ENCODE peak calls at places on chromosomes 13 and 19, in eight cellular contexts. Y is heart right ventricle, N is kidney epithelial cell, P is Calu3, A is coronary artery, I is AG10803, G is right lobe of liver, M is progenitor cell of endocrine pancreas. B is an unnamed sample.

GRCh38 chr19:49591731-49592485 is 926 bp downstream of the PRR12 start:
- DNase-seq in A (no peak), N (no peak), Y (peak), P (peak), I (peak), G (peak), M (no peak), B (peak)

GRCh38 chr13:95924389-95924994 is 128.7 kb downstream of the UGGT2 start:
- DNase-seq in M (no peak), A (no peak), N (peak), I (peak), Y (no peak), G (no peak), P (no peak), B (peak)

GRCh38 chr13:94325660-94326059 is 153.8 kb downstream of the DCT start:
- DNase-seq in I (no peak), P (no peak), Y (peak), N (no peak), A (no peak), G (no peak), M (no peak), B (no peak)

GRCh38 chr13:113122571-113123225 is at the start of gene F10:
- DNase-seq in P (peak), G (peak), I (peak), N (no peak), A (peak), M (peak), Y (peak), B (peak)

GRCh38 chr19:1455336-1456120 is 5.6 kb downstream of the APC2 start:
- DNase-seq in P (peak), A (no peak), M (no peak), G (no peak), Y (no peak), N (no peak), I (peak), B (peak)

GRCh38 chr19:16587031-16588023 is 15.1 kb upstream of the SLC35E1 start:
- DNase-seq in G (no peak), P (no peak), N (no peak), M (no peak), I (peak), Y (no peak), A (no peak), B (peak)

GRCh38 chr19:15378529-15379082 is 981 bp downstream of the AKAP8 start:
- DNase-seq in I (peak), Y (no peak), G (peak), M (no peak), P (peak), A (no peak), N (no peak), B (peak)

GRCh38 chr19:39971380-39971841 is 446 bp downstream of the PSMC4 start:
- DNase-seq in M (no peak), A (no peak), G (no peak), I (no peak), P (no peak), N (no peak), Y (no peak), B (no peak)

GRCh38 chr13:67971291-67971690 is 741.2 kb upstream of the PCDH9 start:
- DNase-seq in N (no peak), M (no peak), Y (no peak), G (no peak), P (no peak), A (no peak), I (no peak), B (no peak)

GRCh38 chr13:42574435-42575311 is 721 bp downstream of the TNFSF11 start:
- DNase-seq in P (no peak), A (no peak), I (no peak), Y (no peak), G (no peak), M (peak), N (no peak), B (no peak)

GRCh38 chr19:40342644-40343311 is 5.4 kb downstream of the C19orf47 start:
- DNase-seq in M (no peak), G (no peak), Y (no peak), I (no peak), A (no peak), P (no peak), N (no peak), B (no peak)

GRCh38 chr13:39881887-39882286 is 226.4 kb downstream of the COG6 start:
- DNase-seq in I (peak), G (no peak), A (no peak), P (no peak), N (no peak), Y (no peak), M (no peak), B (peak)

GRCh38 chr13:59442946-59443345 is 720.8 kb downstream of the DIAPH3 start:
- DNase-seq in M (no peak), A (no peak), G (no peak), Y (no peak), N (no peak), I (no peak), P (no peak), B (no peak)

GRCh38 chr13:33125821-33126570 is 109.8 kb downstream of the KL start:
- DNase-seq in P (peak), G (peak), M (no peak), N (peak), I (peak), Y (peak), A (no peak), B (peak)

GRCh38 chr13:39364797-39365468 is 238.1 kb downstream of the LHFPL6 start:
- DNase-seq in N (peak), M (no peak), G (no peak), Y (no peak), P (peak), A (no peak), I (peak), B (peak)

GRCh38 chr19:46787331-46788100 is 878 bp downstream of the SLC1A5 start:
- DNase-seq in N (no peak), A (peak), Y (peak), M (peak), G (no peak), I (peak), P (peak), B (peak)

GRCh38 chr19:2308114-2308556 is at the start of gene LINGO3:
- DNase-seq in A (no peak), P (no peak), N (no peak), M (no peak), I (no peak), G (no peak), Y (no peak), B (peak)

GRCh38 chr13:64534302-64534701 is 2695.8 kb downstream of the PCDH9 start:
- DNase-seq in P (no peak), I (no peak), A (no peak), M (no peak), N (no peak), Y (no peak), G (no peak), B (no peak)

GRCh38 chr19:41106177-41106576 is 8.1 kb upstream of the CYP2F1 start:
- DNase-seq in Y (no peak), I (no peak), G (no peak), A (peak), M (no peak), N (no peak), P (no peak), B (no peak)

GRCh38 chr13:59422646-59423045 is 741.1 kb downstream of the DIAPH3 start:
- DNase-seq in P (no peak), A (no peak), Y (no peak), I (peak), M (no peak), G (no peak), N (no peak), B (peak)

GRCh38 chr13:98103942-98104880 is 38.7 kb upstream of the FARP1 start:
- DNase-seq in Y (no peak), N (no peak), G (no peak), A (no peak), P (no peak), I (no peak), M (no peak), B (no peak)

GRCh38 chr13:109154546-109154945 is 525.1 kb downstream of the MYO16 start:
- DNase-seq in G (no peak), A (no peak), M (no peak), Y (no peak), N (no peak), P (no peak), I (peak), B (no peak)

GRCh38 chr13:32098275-32098674 is 66.7 kb downstream of the FRY start:
- DNase-seq in N (no peak), M (no peak), I (peak), A (no peak), Y (no peak), P (no peak), G (no peak), B (peak)

GRCh38 chr19:13118424-13119193 is 545 bp downstream of the NACC1 start:
- DNase-seq in I (no peak), N (no peak), M (peak), G (peak), A (no peak), P (peak), Y (no peak), B (peak)

GRCh38 chr13:100440756-100441421 is 147.7 kb downstream of the GGACT start:
- DNase-seq in A (no peak), Y (no peak), I (peak), N (peak), G (no peak), P (no peak), M (no peak), B (peak)

GRCh38 chr19:15722956-15723355 is 4.9 kb upstream of the OR10H2 start:
- DNase-seq in Y (no peak), P (no peak), M (no peak), G (no peak), I (no peak), N (no peak), A (no peak), B (no peak)

GRCh38 chr13:58202099-58202498 is 570.6 kb downstream of the PCDH17 start:
- DNase-seq in A (no peak), G (no peak), N (no peak), I (no peak), M (no peak), Y (no peak), P (no peak), B (no peak)
- TF ChIP-seq CTCF in A (no peak), G (no peak), N (no peak), I (no peak), M (no peak), Y (no peak), P (no peak), B (no peak)

DNA sequence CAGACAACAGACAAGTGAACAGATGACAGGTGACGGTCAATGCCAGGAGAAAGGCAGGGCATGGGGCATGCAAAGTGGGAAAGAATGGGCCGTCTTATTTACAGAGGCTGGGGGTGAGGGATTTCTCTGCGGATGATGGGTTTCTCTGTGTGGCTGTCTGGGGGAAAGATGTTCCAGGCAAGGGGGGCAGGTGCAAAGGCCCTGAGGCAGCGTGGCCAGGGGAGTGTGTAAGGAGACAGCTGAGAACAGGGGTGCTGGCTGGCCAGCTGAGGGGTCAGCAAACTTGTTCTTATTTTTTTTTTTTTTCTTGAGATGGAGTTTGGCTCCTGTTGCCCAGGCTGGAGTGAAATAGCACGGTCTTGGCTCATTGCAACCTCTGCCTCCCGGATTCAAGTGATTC is 21.8 kb upstream of the RANBP3 start:
- DNase-seq in A (no peak), P (no peak), Y (no peak), I (no peak), N (no peak), G (no peak), M (no peak), B (no peak)
- TF ChIP-seq CTCF in A (no peak), P (no peak), Y (no peak), I (no peak), N (no peak), G (no peak), M (no peak), B (no peak)

DNA sequence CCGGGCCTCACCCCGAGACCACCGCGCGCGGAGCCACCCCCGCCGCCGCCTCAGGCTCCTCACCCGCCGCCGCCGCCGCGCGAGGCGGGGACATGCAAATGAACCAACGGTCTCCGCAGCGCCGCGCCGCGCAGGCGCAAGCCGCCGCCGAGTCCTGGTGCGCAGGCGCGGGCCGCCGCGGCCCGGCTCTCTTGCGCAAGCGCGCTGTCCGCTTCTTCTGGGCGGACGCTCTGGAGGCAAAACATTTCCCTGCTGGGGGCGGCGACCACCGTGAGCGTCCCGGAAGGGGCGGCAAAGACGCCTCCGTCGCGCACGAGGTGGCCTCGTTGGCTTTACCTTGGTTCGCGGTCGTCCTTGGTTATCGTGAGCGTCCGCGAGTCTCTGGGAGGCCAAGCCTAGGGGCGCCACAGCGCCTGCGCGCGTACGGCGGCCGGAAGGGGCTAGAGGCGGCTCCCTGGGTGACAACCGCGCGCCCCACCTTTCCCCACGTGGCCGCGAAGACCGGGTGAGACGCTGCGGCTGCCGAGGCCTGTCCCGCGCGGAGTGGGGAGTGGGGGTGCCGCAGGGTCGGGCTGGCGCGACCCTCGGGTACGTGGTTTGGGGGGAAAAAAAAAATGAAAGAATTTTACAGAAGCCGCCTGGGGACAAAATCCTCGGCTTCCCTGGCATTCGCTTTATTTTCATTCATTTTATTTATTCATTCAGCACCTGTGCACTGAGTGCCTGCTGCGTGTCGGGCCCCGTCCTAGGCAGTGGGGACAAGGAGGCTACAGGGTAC is at the start of the genes ARMC6 and SUGP2:
- DNase-seq in A (peak), M (peak), N (no peak), G (peak), I (peak), Y (peak), P (peak), B (peak)
- TF ChIP-seq CTCF in A (no peak), M (peak), N (no peak), G (no peak), I (no peak), Y (no peak), P (no peak), B (no peak)

DNA sequence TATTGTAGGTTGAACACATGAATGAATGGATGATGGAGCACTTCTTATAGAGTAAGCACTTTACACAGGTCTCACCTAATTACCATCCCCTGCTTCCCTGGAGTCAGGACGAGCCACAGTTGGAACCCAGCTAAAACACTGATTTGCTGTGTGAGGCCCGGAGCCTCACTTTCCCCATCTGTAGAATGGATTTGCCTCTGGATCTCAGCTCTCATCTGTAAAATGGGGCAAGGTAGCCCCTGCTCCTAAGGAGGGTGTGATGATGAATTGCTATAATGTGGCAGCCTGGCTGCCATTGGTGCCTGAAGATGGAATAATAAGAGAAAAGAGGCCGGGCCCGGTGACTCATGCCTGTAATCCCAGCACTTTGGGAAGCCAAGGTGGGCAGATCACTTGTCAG is 1.4 kb upstream of the PTPRS start:
- DNase-seq in N (no peak), M (no peak), P (no peak), Y (no peak), G (no peak), I (no peak), A (no peak), B (no peak)
- TF ChIP-seq CTCF in N (no peak), M (no peak), P (no peak), Y (no peak), G (no peak), I (no peak), A (no peak), B (no peak)

GRCh38 chr13:30334663-30335386 is 27.5 kb upstream of the KATNAL1 start:
- DNase-seq in I (no peak), G (peak), Y (no peak), N (no peak), M (no peak), P (peak), A (no peak), B (peak)
- TF ChIP-seq CTCF in I (peak), G (peak), Y (peak), N (peak), M (peak), P (peak), A (no peak), B (peak)

GRCh38 chr13:83340170-83340569 is 542.1 kb downstream of the SLITRK1 start:
- DNase-seq in P (no peak), N (no peak), M (no peak), Y (no peak), G (no peak), I (no peak), A (no peak), B (no peak)
- TF ChIP-seq CTCF in P (no peak), N (no peak), M (no peak), Y (no peak), G (no peak), I (no peak), A (no peak), B (no peak)

GRCh38 chr13:46796515-46797467 is at the start of gene ESD:
- DNase-seq in P (peak), N (peak), M (peak), A (peak), G (peak), Y (peak), I (peak), B (peak)
- TF ChIP-seq CTCF in P (no peak), N (no peak), M (no peak), A (no peak), G (no peak), Y (no peak), I (no peak), B (no peak)

B was measured in foreskin fibroblast.